ENCODE peak calls at places on chromosomes 11 and 22, in four cellular contexts. L is GM10248, S is choroid plexus epithelial cell, N is heart right ventricle. B is an unnamed sample.

GRCh38 chr11:83521647-83522596 is 235.8 kb upstream of the CCDC90B start:
- DNase-seq in L (no peak), S (peak), N (no peak), B (no peak)

GRCh38 chr11:43643898-43644625 is 36.5 kb upstream of the HSD17B12 start:
- DNase-seq in L (peak), S (peak), N (peak), B (peak)

GRCh38 chr11:18088371-18088770 is 17.5 kb downstream of the SAAL1 start:
- DNase-seq in L (no peak), S (no peak), N (no peak), B (no peak)

GRCh38 chr22:24420977-24421343 is 6.4 kb upstream of the ADORA2A start:
- DNase-seq in L (no peak), S (no peak), N (no peak), B (no peak)

GRCh38 chr11:86592659-86593451 is 79.6 kb downstream of the ME3 start:
- DNase-seq in L (peak), S (peak), N (no peak), B (peak)

GRCh38 chr11:118050208-118050891 is 26.5 kb upstream of the TMPRSS4 start:
- DNase-seq in L (no peak), S (no peak), N (no peak), B (no peak)

GRCh38 chr11:97847730-97848129 is 1173.0 kb upstream of the CNTN5 start:
- DNase-seq in L (no peak), S (no peak), N (no peak), B (no peak)

GRCh38 chr22:36606659-36607058 is 77.7 kb upstream of the EIF3D start:
- DNase-seq in L (no peak), S (no peak), N (no peak), B (no peak)

GRCh38 chr11:706439-706956 is 467 bp downstream of the EPS8L2 start:
- DNase-seq in L (no peak), S (peak), N (no peak), B (peak)

GRCh38 chr11:827146-827860 is 416 bp upstream of the CRACR2B start:
- DNase-seq in L (peak), S (no peak), N (peak), B (peak)

GRCh38 chr11:2101171-2101675 is 38.0 kb downstream of the IGF2 start:
- DNase-seq in L (no peak), S (no peak), N (no peak), B (no peak)

GRCh38 chr11:133811850-133812685 is 33.2 kb downstream of the SPATA19 start:
- DNase-seq in L (no peak), S (no peak), N (no peak), B (no peak)

GRCh38 chr11:69899957-69900821 is 81.0 kb upstream of the FGF3 start:
- DNase-seq in L (no peak), S (peak), N (no peak), B (peak)

GRCh38 chr11:90532125-90532524 is 309.3 kb upstream of the CHORDC1 start:
- DNase-seq in L (no peak), S (no peak), N (no peak), B (no peak)

GRCh38 chr11:119206512-119207299 is 567 bp downstream of the CBL start:
- DNase-seq in L (peak), S (peak), N (peak), B (peak)

GRCh38 chr11:78045851-78046485 is 17.7 kb upstream of the THRSP start:
- DNase-seq in L (peak), S (peak), N (peak), B (peak)

GRCh38 chr22:43830931-43831560 is 18.9 kb upstream of the EFCAB6 start:
- DNase-seq in L (no peak), S (no peak), N (no peak), B (no peak)

GRCh38 chr22:49548356-49549202 is 279.1 kb downstream of the BRD1 start:
- DNase-seq in L (no peak), S (no peak), N (no peak), B (peak)

GRCh38 chr22:40076702-40077645 is 82.2 kb downstream of the FAM83F start:
- DNase-seq in L (no peak), S (peak), N (no peak), B (no peak)

GRCh38 chr22:41912338-41913039 is 2.4 kb downstream of the SHISA8 start:
- DNase-seq in L (no peak), S (no peak), N (no peak), B (no peak)

GRCh38 chr22:49255741-49256318 is 571.8 kb downstream of the BRD1 start:
- DNase-seq in L (no peak), S (no peak), N (no peak), B (no peak)

GRCh38 chr11:3959015-3959917 is 103.8 kb downstream of the STIM1 start:
- DNase-seq in L (no peak), S (peak), N (no peak), B (peak)
- TF ChIP-seq CTCF in L (no peak), S (no peak), N (no peak), B (no peak)

DNA sequence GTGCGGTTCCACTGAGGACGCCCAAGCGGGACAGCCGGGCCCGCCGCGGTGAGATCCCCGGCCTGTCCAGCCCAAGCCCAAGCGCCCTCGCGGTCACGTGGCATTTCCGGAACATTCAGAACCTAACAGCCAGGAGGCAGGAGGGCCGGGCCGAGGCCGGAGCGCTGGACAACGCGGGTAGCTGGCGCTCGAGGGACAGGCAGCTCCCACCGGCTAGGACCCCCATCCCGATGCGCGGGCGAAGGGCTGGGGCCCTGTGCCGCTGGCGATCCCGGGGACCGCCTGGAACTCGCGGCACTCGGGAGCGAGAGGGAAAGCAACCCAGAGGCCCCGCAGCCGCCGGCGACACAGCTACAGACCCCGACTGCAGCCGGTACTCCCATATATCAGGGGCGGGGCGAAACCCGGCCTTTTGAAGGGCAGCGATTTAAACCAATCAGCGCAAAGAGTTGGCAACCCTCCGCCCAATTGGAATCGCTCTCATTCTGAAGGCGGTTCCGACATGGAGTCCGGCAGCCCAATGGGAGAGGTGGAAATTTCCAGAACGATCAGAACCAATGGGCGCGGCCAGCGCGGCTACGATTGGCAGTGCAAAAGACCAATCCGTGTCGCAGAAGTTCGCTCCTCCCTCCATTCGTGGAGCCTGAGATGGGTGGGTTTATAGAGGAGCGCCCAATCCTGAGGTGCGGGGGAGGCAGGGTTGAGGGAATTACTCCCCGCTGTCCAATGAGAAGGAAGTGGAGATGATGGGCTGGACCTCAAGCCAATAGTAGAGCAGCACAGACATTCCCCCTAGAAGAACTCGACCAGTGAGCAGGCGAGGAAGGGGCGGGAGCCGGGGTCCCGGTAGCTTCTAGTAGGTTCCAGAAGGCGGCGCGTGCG is at the start of gene STIP1:
- DNase-seq in L (peak), S (peak), N (peak), B (peak)
- TF ChIP-seq CTCF in L (no peak), S (peak), N (peak), B (no peak)

DNA sequence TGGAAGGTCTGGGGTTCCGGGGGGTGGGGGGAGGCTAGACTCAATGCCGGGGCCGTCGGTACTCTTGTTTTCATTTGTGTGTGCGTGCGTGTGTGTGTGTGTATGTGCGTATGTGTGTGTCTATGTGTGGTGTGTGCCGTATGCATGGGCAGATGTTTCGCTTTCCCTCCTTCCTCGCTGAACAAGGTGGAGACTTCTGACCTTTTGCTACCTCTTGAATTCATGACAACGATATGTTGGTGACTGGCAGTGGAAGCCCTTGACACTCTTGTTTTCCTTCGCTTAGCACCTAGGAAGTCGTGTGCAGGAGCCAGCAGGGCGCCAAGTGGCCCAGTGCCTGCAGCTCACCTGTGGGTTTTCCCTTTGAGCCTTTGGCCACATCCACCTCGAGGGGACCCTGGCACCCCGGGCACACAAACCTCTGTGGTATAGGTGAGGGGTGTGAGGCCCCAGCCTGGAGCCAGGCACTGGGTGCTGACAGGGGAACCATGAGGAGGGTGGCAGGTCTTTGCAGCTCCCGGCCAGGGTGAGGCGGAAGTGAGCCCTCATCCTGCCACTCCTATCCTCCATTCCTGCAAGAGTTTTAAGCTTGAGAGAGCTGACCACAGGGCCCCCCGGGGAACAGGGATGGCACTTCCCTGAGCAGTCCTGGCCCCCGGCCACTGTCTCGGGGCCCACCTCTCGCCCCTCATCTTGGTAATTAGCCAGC is 19.3 kb upstream of the TMEM191C start:
- DNase-seq in L (no peak), S (no peak), N (peak), B (no peak)
- TF ChIP-seq CTCF in L (no peak), S (peak), N (no peak), B (no peak)

DNA sequence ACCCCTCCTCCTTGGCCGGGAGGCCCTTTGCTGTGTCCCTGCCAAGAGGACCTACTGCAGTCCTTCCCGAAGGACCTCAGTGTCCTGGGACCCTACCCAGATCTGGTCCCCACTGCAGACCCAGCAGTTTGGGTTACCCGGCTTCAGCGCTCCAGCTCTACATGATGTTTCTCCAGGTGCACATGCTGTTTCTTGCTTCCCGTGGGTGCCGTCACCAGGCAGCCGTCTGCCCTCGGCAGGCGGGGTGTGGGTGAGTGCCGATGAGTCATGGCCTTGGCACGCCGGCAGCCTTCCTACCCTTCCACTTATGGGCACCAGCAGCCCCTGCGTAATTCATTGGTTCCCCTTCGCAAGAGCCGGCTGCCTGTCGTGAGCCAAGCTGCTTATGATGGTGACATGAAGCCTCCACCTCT is 101.8 kb downstream of the BCR start:
- DNase-seq in L (no peak), S (peak), N (peak), B (peak)
- TF ChIP-seq CTCF in L (peak), S (no peak), N (no peak), B (no peak)

DNA sequence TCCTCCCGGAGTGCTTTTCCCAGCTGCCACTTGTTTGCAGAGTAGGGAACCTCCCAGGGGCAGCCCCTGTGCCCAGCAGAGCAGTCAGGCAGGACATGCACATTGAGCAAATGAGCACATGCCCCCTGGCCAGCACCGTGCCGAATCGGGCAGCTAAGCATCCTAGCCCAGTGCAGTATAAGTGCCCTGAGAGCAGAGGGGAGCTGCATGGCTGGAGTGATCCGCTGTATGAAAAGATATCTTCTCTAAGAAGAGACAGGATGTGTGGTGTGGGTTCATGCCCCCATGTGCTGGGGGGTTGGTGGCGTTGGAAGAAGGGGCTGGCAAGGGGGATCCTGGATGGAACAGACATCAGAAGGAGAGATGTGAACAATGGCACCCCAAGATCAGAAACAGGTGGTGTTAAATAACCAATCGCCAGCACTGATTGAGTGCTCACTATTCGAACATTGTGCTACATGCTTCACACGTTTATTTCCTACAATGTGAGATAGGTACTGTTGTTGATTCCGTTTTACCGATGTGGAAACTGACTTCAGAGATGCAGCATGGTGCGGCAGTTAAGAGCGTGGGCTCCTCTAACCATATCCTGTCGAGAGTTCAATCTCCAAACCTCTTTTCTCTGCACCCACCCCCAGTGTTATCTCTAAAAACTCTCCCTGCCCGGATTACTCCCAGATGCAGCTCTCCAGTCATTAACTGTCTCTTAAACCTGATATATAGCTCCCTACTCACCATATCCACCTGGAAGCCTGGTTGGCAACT is 1.3 kb downstream of the AIP start:
- DNase-seq in L (no peak), S (no peak), N (no peak), B (no peak)
- TF ChIP-seq CTCF in L (no peak), S (no peak), N (no peak), B (no peak)

GRCh38 chr22:34798605-34799004 is 267.4 kb upstream of the ISX start:
- DNase-seq in L (no peak), S (no peak), N (peak), B (no peak)

GRCh38 chr22:34801221-34801620 is 264.7 kb upstream of the ISX start:
- DNase-seq in L (no peak), S (no peak), N (no peak), B (no peak)

GRCh38 chr22:34808618-34809017 is 257.3 kb upstream of the ISX start:
- DNase-seq in L (no peak), S (no peak), N (no peak), B (no peak)

GRCh38 chr22:34800265-34800664 is 265.7 kb upstream of the ISX start:
- DNase-seq in L (no peak), S (peak), N (no peak), B (no peak)

GRCh38 chr22:34804588-34804987 is 261.4 kb upstream of the ISX start:
- DNase-seq in L (no peak), S (no peak), N (no peak), B (no peak)
- TF ChIP-seq CTCF in L (peak), S (no peak), N (no peak), B (no peak)

GRCh38 chr11:75582461-75582934 is 20.4 kb downstream of the SERPINH1 start:
- DNase-seq in L (no peak), S (no peak), N (no peak), B (no peak)
- TF ChIP-seq CTCF in L (no peak), S (no peak), N (no peak), B (no peak)

DNA sequence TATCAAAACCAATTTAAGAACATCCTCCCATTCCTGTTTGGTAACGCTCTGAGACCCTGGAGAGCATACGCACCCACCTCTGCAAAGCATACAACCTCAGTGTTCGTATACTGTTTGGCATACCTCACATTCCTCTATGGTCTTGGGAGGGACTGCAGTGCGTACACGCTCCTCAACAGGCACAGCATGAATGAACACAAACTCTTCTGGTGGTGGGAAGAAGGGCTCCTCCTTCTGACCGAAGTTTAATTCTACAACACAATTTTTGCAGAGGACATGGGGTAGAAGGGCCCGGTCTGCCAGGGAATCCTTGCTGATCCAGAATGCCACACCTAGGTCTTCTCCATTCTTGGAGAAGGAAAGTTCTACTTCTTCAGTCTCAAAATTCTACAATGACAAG is 5.3 kb downstream of the HNRNPUL2 start:
- DNase-seq in L (no peak), S (peak), N (no peak), B (no peak)
- TF ChIP-seq CTCF in L (no peak), S (peak), N (no peak), B (no peak)